ENCODE peak calls at places on chromosomes 7 and 10, in six cellular contexts. O, C, I, S, W and U are unnamed samples.

GRCh38 chr7:83054472-83054871 is 108.2 kb downstream of the PCLO start:
- DNase-seq in I (no peak), W (no peak), S (no peak), C (no peak), O (no peak), U (no peak)

GRCh38 chr10:95321554-95322301 is 30.9 kb upstream of the PDLIM1 start:
- DNase-seq in O (no peak), W (no peak), S (no peak), C (no peak), I (no peak), U (no peak)

GRCh38 chr7:73429218-73429617 is 4.4 kb upstream of the FZD9 start:
- DNase-seq in S (no peak), W (no peak), I (no peak), O (no peak), C (peak), U (no peak)

GRCh38 chr10:46198516-46198915 is 88.3 kb upstream of the ANTXRL start:
- DNase-seq in W (no peak), S (no peak), C (no peak), I (no peak), O (no peak), U (no peak)

GRCh38 chr10:69065406-69066361 is 22.2 kb upstream of the SRGN start:
- DNase-seq in C (no peak), I (no peak), O (no peak), S (no peak), W (peak), U (no peak)

GRCh38 chr10:31832261-31832660 is 96.4 kb downstream of the ARHGAP12 start:
- DNase-seq in I (no peak), C (no peak), O (no peak), S (no peak), W (no peak), U (no peak)

GRCh38 chr10:80487791-80488538 is 33.9 kb downstream of the TSPAN14 start:
- DNase-seq in I (no peak), C (no peak), O (no peak), S (no peak), W (no peak), U (no peak)

GRCh38 chr7:69502358-69502757 is 95.9 kb upstream of the AUTS2 start:
- DNase-seq in C (no peak), O (no peak), I (no peak), S (no peak), W (no peak), U (no peak)

GRCh38 chr10:130337305-130337640 is 201.1 kb downstream of the GLRX3 start:
- DNase-seq in S (no peak), C (no peak), W (no peak), O (no peak), I (no peak), U (peak)

GRCh38 chr7:81812514-81813472 is 42.9 kb upstream of the HGF start:
- DNase-seq in S (no peak), I (no peak), C (no peak), O (no peak), W (no peak), U (no peak)

GRCh38 chr10:117107280-117107679 is 30.8 kb downstream of the VAX1 start:
- DNase-seq in I (no peak), S (no peak), C (no peak), O (no peak), W (no peak), U (no peak)

GRCh38 chr10:75508239-75508813 is 76.9 kb downstream of the LRMDA start:
- DNase-seq in I (no peak), C (no peak), O (peak), W (no peak), S (no peak), U (no peak)

GRCh38 chr10:12349628-12350166 is 350 bp downstream of the CAMK1D start:
- DNase-seq in C (no peak), O (no peak), I (no peak), W (no peak), S (no peak), U (no peak)

GRCh38 chr10:106696239-106696638 is 468.3 kb downstream of the SORCS1 start:
- DNase-seq in S (no peak), I (no peak), C (no peak), W (no peak), O (no peak), U (no peak)

GRCh38 chr7:129502708-129503685 is 666 bp downstream of the SMKR1 start:
- DNase-seq in C (no peak), O (no peak), I (no peak), S (no peak), W (no peak), U (peak)

GRCh38 chr10:30489291-30489823 is 55.4 kb downstream of the MAP3K8 start:
- DNase-seq in C (no peak), I (no peak), S (no peak), O (no peak), W (no peak), U (no peak)

GRCh38 chr10:20949967-20950366 is 52.9 kb upstream of the NEBL start:
- DNase-seq in I (no peak), C (no peak), S (no peak), W (no peak), O (no peak), U (no peak)

GRCh38 chr7:123784263-123784662 is 35.5 kb upstream of the WASL start:
- DNase-seq in S (no peak), O (no peak), C (no peak), W (no peak), I (no peak), U (no peak)

GRCh38 chr7:141053626-141054025 is 20.2 kb upstream of the TMEM178B start:
- DNase-seq in S (no peak), C (peak), I (no peak), W (no peak), O (no peak), U (no peak)

GRCh38 chr10:7408003-7408493 is 2.8 kb downstream of the SFMBT2 start:
- DNase-seq in S (no peak), C (no peak), O (no peak), W (no peak), I (peak), U (no peak)

GRCh38 chr10:106311590-106311989 is 852.9 kb downstream of the SORCS1 start:
- DNase-seq in I (no peak), W (no peak), C (no peak), S (no peak), O (no peak), U (no peak)

GRCh38 chr7:5020098-5020497 is 25.6 kb upstream of the RBAK start:
- DNase-seq in C (no peak), I (no peak), W (no peak), O (no peak), S (no peak), U (no peak)

GRCh38 chr7:44147026-44147881 is 6.1 kb upstream of the MYL7 start:
- DNase-seq in O (no peak), C (no peak), W (no peak), S (no peak), I (peak), U (no peak)

GRCh38 chr10:74746813-74747212 is 79.6 kb upstream of the KAT6B start:
- DNase-seq in I (no peak), O (no peak), W (no peak), C (no peak), S (no peak), U (no peak)

GRCh38 chr7:101662447-101662998 is 33.4 kb upstream of the MYL10 start:
- DNase-seq in I (no peak), S (no peak), W (no peak), C (no peak), O (no peak), U (no peak)

GRCh38 chr10:99658622-99659030 is 683 bp upstream of the ENTPD7 start:
- DNase-seq in C (peak), O (no peak), W (peak), S (peak), I (peak), U (peak)

GRCh38 chr10:78763651-78764395 is 304.9 kb upstream of the ZMIZ1 start:
- DNase-seq in W (no peak), O (no peak), S (no peak), C (no peak), I (no peak), U (no peak)

GRCh38 chr10:86355571-86356038 is 11.0 kb downstream of the GRID1 start:
- DNase-seq in C (peak), O (no peak), I (no peak), S (no peak), W (no peak), U (peak)

GRCh38 chr10:8389630-8390029 is 335.1 kb downstream of the GATA3 start:
- DNase-seq in W (no peak), C (no peak), I (no peak), O (no peak), S (no peak), U (no peak)

GRCh38 chr7:131557521-131558385 is 1.3 kb upstream of the PODXL start:
- DNase-seq in S (no peak), C (no peak), W (no peak), I (no peak), O (no peak), U (no peak)

GRCh38 chr10:49738616-49739360 is 23.3 kb downstream of the OGDHL start:
- DNase-seq in S (no peak), C (no peak), I (no peak), O (no peak), W (no peak), U (peak)

GRCh38 chr7:55977831-55978230 is 13.4 kb downstream of the NIPSNAP2 start:
- DNase-seq in C (no peak), I (no peak), O (no peak), W (peak), S (no peak), U (peak)

GRCh38 chr10:49534670-49535381 is 4.1 kb downstream of the ERCC6 start:
- DNase-seq in W (peak), C (no peak), S (no peak), O (peak), I (no peak), U (no peak)

GRCh38 chr10:58385784-58386112 is 538 bp downstream of the TFAM start:
- DNase-seq in O (peak), S (no peak), C (peak), W (no peak), I (no peak), U (peak)